ENCODE peak calls at places on chromosomes 2 and 18, in eight cellular contexts. U is activated gamma-delta T cell treated with Interleukin-2 at 50 U/mL for 16 hours; X is DMS153; H is SK-N-DZ; N is substantia nigra; K is CD8-positive, alpha-beta T cell; R is activated T-cell treated with anti-CD3 and anti-CD28 coated beads, Interleukin-2, amount 50 U/mL, for 4 hours; B is ascending aorta. A is an unnamed sample.

GRCh38 chr2:207097278-207097677 is 68.5 kb downstream of the KLF7 start:
- DNase-seq in U (no peak), X (no peak), H (no peak), N (no peak), K (no peak), R (no peak), B (no peak), A (no peak)

GRCh38 chr2:111164078-111164477 is 43.4 kb downstream of the BCL2L11 start:
- DNase-seq in U (no peak), X (no peak), H (no peak), N (no peak), K (no peak), R (no peak), B (no peak), A (no peak)

GRCh38 chr2:20241973-20242726 is 17.2 kb upstream of the SDC1 start:
- DNase-seq in U (no peak), X (no peak), H (no peak), N (no peak), K (peak), R (no peak), B (no peak), A (peak)

GRCh38 chr2:95059656-95060370 is 34.3 kb downstream of the MAL start:
- DNase-seq in U (no peak), X (no peak), H (no peak), N (no peak), K (no peak), R (no peak), B (peak), A (no peak)

GRCh38 chr2:215751200-215751910 is 262.0 kb downstream of the MREG start:
- DNase-seq in U (no peak), X (no peak), H (no peak), N (no peak), K (no peak), R (no peak), B (no peak), A (no peak)

GRCh38 chr18:79572848-79573451 is 106.7 kb upstream of the CTDP1 start:
- DNase-seq in U (no peak), X (no peak), H (no peak), N (no peak), K (no peak), R (no peak), B (no peak), A (no peak)

GRCh38 chr2:129902731-129903585 is 76.5 kb upstream of the RAB6C start:
- DNase-seq in U (no peak), X (no peak), H (no peak), N (no peak), K (no peak), R (no peak), B (peak), A (no peak)

GRCh38 chr18:9139400-9140039 is 2.9 kb downstream of the ANKRD12 start:
- DNase-seq in U (no peak), X (no peak), H (no peak), N (no peak), K (no peak), R (no peak), B (no peak), A (no peak)

GRCh38 chr2:27407798-27408491 is 1.4 kb downstream of the PPM1G start:
- DNase-seq in U (no peak), X (peak), H (peak), N (peak), K (no peak), R (no peak), B (no peak), A (no peak)

GRCh38 chr2:158529379-158530110 is 72.8 kb downstream of the PKP4 start:
- DNase-seq in U (no peak), X (no peak), H (no peak), N (no peak), K (no peak), R (no peak), B (no peak), A (no peak)

GRCh38 chr2:232484628-232485332 is 2.9 kb downstream of the ECEL1 start:
- DNase-seq in U (no peak), X (no peak), H (no peak), N (no peak), K (no peak), R (no peak), B (no peak), A (no peak)

GRCh38 chr2:168201722-168202121 is 45.7 kb downstream of the STK39 start:
- DNase-seq in U (no peak), X (no peak), H (no peak), N (no peak), K (no peak), R (no peak), B (no peak), A (no peak)

GRCh38 chr2:27954261-27954673 is 63.7 kb downstream of the BABAM2 start:
- DNase-seq in U (no peak), X (no peak), H (no peak), N (no peak), K (no peak), R (no peak), B (no peak), A (no peak)

GRCh38 chr2:189188446-189188845 is 8.9 kb upstream of the COL5A2 start:
- DNase-seq in U (no peak), X (no peak), H (no peak), N (no peak), K (no peak), R (no peak), B (no peak), A (no peak)

GRCh38 chr2:86194751-86195054 is 559 bp downstream of the IMMT start:
- DNase-seq in U (no peak), X (no peak), H (no peak), N (no peak), K (no peak), R (no peak), B (peak), A (no peak)

GRCh38 chr2:157849591-157849990 is 26.5 kb downstream of the ACVR1 start:
- DNase-seq in U (no peak), X (no peak), H (no peak), N (no peak), K (no peak), R (no peak), B (no peak), A (no peak)

GRCh38 chr2:104793971-104794370 is 59.9 kb upstream of the POU3F3 start:
- DNase-seq in U (no peak), X (no peak), H (no peak), N (no peak), K (no peak), R (no peak), B (no peak), A (no peak)

GRCh38 chr2:231102772-231103171 is 22.1 kb downstream of the HTR2B start:
- DNase-seq in U (no peak), X (no peak), H (no peak), N (no peak), K (no peak), R (no peak), B (no peak), A (no peak)

GRCh38 chr2:21310493-21310892 is 186.7 kb downstream of the TDRD15 start:
- DNase-seq in U (no peak), X (no peak), H (no peak), N (no peak), K (no peak), R (no peak), B (no peak), A (no peak)

GRCh38 chr2:120914839-120915521 is 179.3 kb downstream of the GLI2 start:
- DNase-seq in U (no peak), X (no peak), H (peak), N (no peak), K (no peak), R (no peak), B (peak), A (no peak)

GRCh38 chr2:128496700-128497099 is 178.0 kb upstream of the HS6ST1 start:
- DNase-seq in U (no peak), X (no peak), H (no peak), N (no peak), K (no peak), R (no peak), B (peak), A (no peak)

GRCh38 chr18:54880706-54881105 is 52.4 kb downstream of the RAB27B start:
- DNase-seq in U (no peak), X (no peak), H (peak), N (no peak), K (no peak), R (no peak), B (no peak), A (no peak)

GRCh38 chr2:112701092-112701491 is 19.7 kb upstream of the NT5DC4 start:
- DNase-seq in U (no peak), X (no peak), H (no peak), N (no peak), K (no peak), R (no peak), B (no peak), A (no peak)

GRCh38 chr2:65232636-65233035 is 5.0 kb downstream of the ACTR2 start:
- DNase-seq in U (no peak), X (no peak), H (no peak), N (no peak), K (no peak), R (no peak), B (no peak), A (no peak)

GRCh38 chr18:49041677-49042570 is 91.2 kb upstream of the SMAD7 start:
- DNase-seq in U (peak), X (no peak), H (no peak), N (no peak), K (peak), R (peak), B (peak), A (peak)

GRCh38 chr2:23828256-23828980 is 98.5 kb downstream of the ATAD2B start:
- DNase-seq in U (no peak), X (no peak), H (no peak), N (no peak), K (no peak), R (no peak), B (no peak), A (no peak)

GRCh38 chr2:66390811-66391210 is 44.1 kb upstream of the MEIS1 start:
- DNase-seq in U (no peak), X (no peak), H (no peak), N (no peak), K (no peak), R (no peak), B (no peak), A (no peak)

GRCh38 chr18:74268933-74269620 is 22.7 kb downstream of the CYB5A start:
- DNase-seq in U (no peak), X (no peak), H (peak), N (no peak), K (no peak), R (no peak), B (no peak), A (no peak)

A was measured in immature natural killer cell.